ENCODE peak calls at places on chromosomes 1 and 21, in five cellular contexts. U is activated naive CD8-positive, alpha-beta T cell treated with anti-CD3 and anti-CD28 coated beads for 36 hours; T is GM12865; Z is islet precursor cell; F is pancreas. Y is an unnamed sample.

GRCh38 chr21:42566524-42567180 is 53.0 kb downstream of the SLC37A1 start:
- DNase-seq in U (no peak), T (no peak), Z (peak; percentile 47), F (peak; percentile 43), Y (peak; percentile 58)

GRCh38 chr1:65395887-65396612 is 24.4 kb upstream of the LEPR start:
- DNase-seq in U (no peak), T (peak; percentile 20), Z (peak; percentile 66), F (no peak), Y (no peak)

GRCh38 chr1:206035027-206035426 is 11.3 kb upstream of the CTSE start:
- DNase-seq in U (no peak), T (peak; percentile 75), Z (no peak), F (no peak), Y (no peak)

GRCh38 chr1:28640766-28641165 is 2.1 kb downstream of the TAF12 start:
- DNase-seq in U (peak; percentile 23), T (peak; percentile 62), Z (peak; percentile 58), F (no peak), Y (no peak)

GRCh38 chr1:99170516-99170915 is 93.8 kb upstream of the PLPPR4 start:
- DNase-seq in U (no peak), T (no peak), Z (no peak), F (no peak), Y (no peak)

GRCh38 chr1:225819346-225820192 is 9.6 kb downstream of the EPHX1 start:
- DNase-seq in U (no peak), T (no peak), Z (no peak), F (no peak), Y (no peak)

GRCh38 chr1:226678701-226679100 is 60.4 kb downstream of the ITPKB start:
- DNase-seq in U (peak; percentile 71), T (no peak), Z (peak; percentile 44), F (peak; percentile 34), Y (no peak)

GRCh38 chr1:85245456-85245855 is 14.0 kb downstream of the C1orf52 start:
- DNase-seq in U (no peak), T (no peak), Z (no peak), F (no peak), Y (no peak)

GRCh38 chr1:229341811-229342304 is 989 bp downstream of the CCSAP start:
- DNase-seq in U (no peak), T (no peak), Z (no peak), F (no peak), Y (no peak)

GRCh38 chr1:77833521-77834100 is 54.2 kb downstream of the MIGA1 start:
- DNase-seq in U (no peak), T (no peak), Z (no peak), F (no peak), Y (no peak)

GRCh38 chr1:156496211-156496761 is 4.3 kb downstream of the MEF2D start:
- DNase-seq in U (no peak), T (peak; percentile 71), Z (no peak), F (peak; percentile 52), Y (peak; percentile 82)

GRCh38 chr21:45513003-45513706 is 29.1 kb downstream of the SLC19A1 start:
- DNase-seq in U (no peak), T (no peak), Z (no peak), F (peak; percentile 65), Y (peak; percentile 68)

GRCh38 chr1:153344718-153345025 is 4.0 kb downstream of the PGLYRP4 start:
- DNase-seq in U (no peak), T (no peak), Z (no peak), F (no peak), Y (no peak)

GRCh38 chr1:206658264-206658980 is 23.1 kb downstream of the DYRK3 start:
- DNase-seq in U (peak; percentile 61), T (peak; percentile 54), Z (peak; percentile 81), F (no peak), Y (peak; percentile 58)

GRCh38 chr1:92797961-92798360 is 13.1 kb upstream of the EVI5 start:
- DNase-seq in U (no peak), T (no peak), Z (no peak), F (no peak), Y (no peak)

GRCh38 chr1:60265560-60266535 is 192.3 kb upstream of the C1orf87 start:
- DNase-seq in U (no peak), T (no peak), Z (no peak), F (no peak), Y (no peak)

GRCh38 chr1:111976842-111977241 is 12.6 kb downstream of the KCND3 start:
- DNase-seq in U (no peak), T (no peak), Z (no peak), F (no peak), Y (no peak)

GRCh38 chr1:183417691-183418491 is at the start of gene NMNAT2:
- DNase-seq in U (no peak), T (no peak), Z (peak; percentile 87), F (peak; percentile 64), Y (no peak)

GRCh38 chr1:12075195-12076114 is 12.4 kb downstream of the TNFRSF8 start:
- DNase-seq in U (no peak), T (no peak), Z (peak; percentile 89), F (no peak), Y (no peak)

GRCh38 chr1:229991724-229992333 is 75.2 kb upstream of the GALNT2 start:
- DNase-seq in U (no peak), T (no peak), Z (no peak), F (no peak), Y (no peak)

GRCh38 chr21:14270631-14271030 is 54.7 kb downstream of the RBM11 start:
- DNase-seq in U (no peak), T (no peak), Z (no peak), F (no peak), Y (no peak)

GRCh38 chr21:25983745-25984144 is 186.8 kb downstream of the APP start:
- DNase-seq in U (no peak), T (no peak), Z (no peak), F (no peak), Y (no peak)

GRCh38 chr1:43531453-43531905 is 796 bp downstream of the PTPRF start:
- DNase-seq in U (peak; percentile 9), T (no peak), Z (peak; percentile 76), F (peak; percentile 76), Y (no peak)

GRCh38 chr1:217534566-217534965 is 96.3 kb downstream of the GPATCH2 start:
- DNase-seq in U (no peak), T (no peak), Z (no peak), F (no peak), Y (no peak)

GRCh38 chr1:214419650-214420049 is 131.8 kb downstream of the PTPN14 start:
- DNase-seq in U (no peak), T (no peak), Z (peak; percentile 82), F (no peak), Y (no peak)

GRCh38 chr1:208438262-208438661 is 194.1 kb upstream of the PLXNA2 start:
- DNase-seq in U (no peak), T (no peak), Z (no peak), F (no peak), Y (no peak)

GRCh38 chr1:34060901-34061415 is 104.1 kb downstream of the CSMD2 start:
- DNase-seq in U (no peak), T (no peak), Z (no peak), F (no peak), Y (no peak)

GRCh38 chr21:33801424-33802405 is 113.9 kb downstream of the ATP5PO start:
- DNase-seq in U (no peak), T (peak; percentile 4), Z (no peak), F (no peak), Y (no peak)

GRCh38 chr1:151829352-151830046 is 2.1 kb downstream of the RORC start:
- DNase-seq in U (no peak), T (no peak), Z (no peak), F (no peak), Y (no peak)